ENCODE peak calls at places on chromosomes 7 and 10, in six cellular contexts. S is cardiac muscle cell; J is uterus; B is naive thymus-derived CD4-positive, alpha-beta T cell; Z is neural progenitor cell; G is PC-9. O is an unnamed sample.

GRCh38 chr10:11653758-11654471 is 42.5 kb upstream of the USP6NL start:
- DNase-seq in S (no peak), J (no peak), B (no peak), Z (no peak), G (no peak), O (no peak)

GRCh38 chr7:82677493-82677892 is 233.9 kb upstream of the CACNA2D1 start:
- DNase-seq in S (peak; percentile 3), J (no peak), B (peak; percentile 65), Z (no peak), G (no peak), O (peak; percentile 61)

GRCh38 chr10:103636492-103636891 is 143.0 kb downstream of the NEURL1 start:
- DNase-seq in S (no peak), J (no peak), B (no peak), Z (peak; percentile 95), G (no peak), O (peak; percentile 40)

GRCh38 chr7:135976312-135977019 is 693 bp downstream of the MTPN start:
- DNase-seq in S (no peak), J (no peak), B (peak; percentile 30), Z (no peak), G (no peak), O (no peak)

GRCh38 chr7:47094462-47094861 is 487.4 kb downstream of the TNS3 start:
- DNase-seq in S (no peak), J (no peak), B (no peak), Z (no peak), G (no peak), O (no peak)

GRCh38 chr7:75649462-75649861 is 89.3 kb downstream of the HIP1 start:
- DNase-seq in S (no peak), J (peak; percentile 55), B (no peak), Z (no peak), G (no peak), O (peak; percentile 22)

GRCh38 chr10:94314913-94315545 is 47.7 kb downstream of the NOC3L start:
- DNase-seq in S (no peak), J (no peak), B (no peak), Z (peak; percentile 38), G (no peak), O (no peak)

GRCh38 chr10:17453377-17454091 is 861 bp downstream of the ST8SIA6 start:
- DNase-seq in S (peak; percentile 71), J (no peak), B (peak; percentile 34), Z (peak; percentile 86), G (no peak), O (no peak)

GRCh38 chr7:43148161-43148731 is 35.8 kb downstream of the HECW1 start:
- DNase-seq in S (no peak), J (no peak), B (no peak), Z (no peak), G (no peak), O (no peak)

GRCh38 chr7:1437155-1437880 is 22.0 kb downstream of the MICALL2 start:
- DNase-seq in S (no peak), J (no peak), B (no peak), Z (no peak), G (no peak), O (no peak)

GRCh38 chr7:77360104-77360503 is 56.0 kb downstream of the GSAP start:
- DNase-seq in S (no peak), J (no peak), B (no peak), Z (no peak), G (no peak), O (no peak)

GRCh38 chr10:110629680-110630191 is 14.4 kb upstream of the RBM20 start:
- DNase-seq in S (peak; percentile 70), J (no peak), B (no peak), Z (no peak), G (peak; percentile 93), O (peak; percentile 96)

GRCh38 chr7:2809903-2810628 is 34.0 kb downstream of the GNA12 start:
- DNase-seq in S (no peak), J (no peak), B (no peak), Z (no peak), G (peak; percentile 69), O (no peak)

GRCh38 chr7:27346531-27347260 is 104.1 kb downstream of the EVX1 start:
- DNase-seq in S (no peak), J (peak; percentile 71), B (no peak), Z (no peak), G (peak; percentile 98), O (peak; percentile 19)

GRCh38 chr10:8416192-8416701 is 361.8 kb downstream of the GATA3 start:
- DNase-seq in S (peak; percentile 21), J (no peak), B (no peak), Z (no peak), G (no peak), O (no peak)

GRCh38 chr7:77855371-77856083 is 57.0 kb downstream of the PHTF2 start:
- DNase-seq in S (no peak), J (no peak), B (no peak), Z (no peak), G (no peak), O (no peak)

GRCh38 chr7:46949270-46949931 is 632.5 kb downstream of the TNS3 start:
- DNase-seq in S (no peak), J (no peak), B (no peak), Z (no peak), G (no peak), O (peak; percentile 30)

GRCh38 chr7:86814980-86815379 is 171.3 kb downstream of the GRM3 start:
- DNase-seq in S (peak; percentile 25), J (no peak), B (no peak), Z (peak; percentile 71), G (no peak), O (peak; percentile 58)

GRCh38 chr10:79413196-79413595 is 32.2 kb downstream of the ZCCHC24 start:
- DNase-seq in S (no peak), J (peak; percentile 31), B (no peak), Z (no peak), G (no peak), O (no peak)

GRCh38 chr10:96834121-96834520 is 2.0 kb downstream of the LCOR start:
- DNase-seq in S (peak; percentile 5), J (no peak), B (no peak), Z (no peak), G (peak; percentile 70), O (no peak)

GRCh38 chr10:105973252-105973877 is 1191.1 kb downstream of the SORCS1 start:
- DNase-seq in S (no peak), J (no peak), B (no peak), Z (peak; percentile 18), G (no peak), O (no peak)

GRCh38 chr10:10141983-10142382 is 875.7 kb upstream of the CELF2 start:
- DNase-seq in S (no peak), J (no peak), B (no peak), Z (peak; percentile 3), G (no peak), O (no peak)

GRCh38 chr7:90532231-90532929 is 62.9 kb downstream of the PTTG1IP2 start:
- DNase-seq in S (no peak), J (no peak), B (no peak), Z (no peak), G (no peak), O (no peak)

GRCh38 chr7:372939-373791 is 83.2 kb downstream of the FOXL3 start:
- DNase-seq in S (no peak), J (peak; percentile 11), B (no peak), Z (peak; percentile 62), G (no peak), O (no peak)

GRCh38 chr10:59465089-59465488 is 102.7 kb upstream of the FAM13C start:
- DNase-seq in S (peak; percentile 13), J (no peak), B (no peak), Z (peak; percentile 23), G (no peak), O (no peak)

GRCh38 chr10:59456199-59456598 is 93.8 kb upstream of the FAM13C start:
- DNase-seq in S (no peak), J (no peak), B (no peak), Z (no peak), G (no peak), O (no peak)

GRCh38 chr10:59464483-59464882 is 102.1 kb upstream of the FAM13C start:
- DNase-seq in S (no peak), J (no peak), B (no peak), Z (no peak), G (no peak), O (no peak)

GRCh38 chr10:59463909-59464308 is 101.6 kb upstream of the FAM13C start:
- DNase-seq in S (no peak), J (no peak), B (no peak), Z (no peak), G (no peak), O (no peak)

GRCh38 chr10:59460601-59461000 is 98.3 kb upstream of the FAM13C start:
- DNase-seq in S (no peak), J (no peak), B (no peak), Z (no peak), G (no peak), O (no peak)
- H3K27me3 ChIP-seq in S (no peaks in the 10 kb centered on the region), J (no peaks in the 10 kb centered on the region), B (no peaks in the 10 kb centered on the region), Z (no peaks in the 10 kb centered on the region), G (no peaks in the 10 kb centered on the region), O (no peaks in the 10 kb centered on the region)

DNA sequence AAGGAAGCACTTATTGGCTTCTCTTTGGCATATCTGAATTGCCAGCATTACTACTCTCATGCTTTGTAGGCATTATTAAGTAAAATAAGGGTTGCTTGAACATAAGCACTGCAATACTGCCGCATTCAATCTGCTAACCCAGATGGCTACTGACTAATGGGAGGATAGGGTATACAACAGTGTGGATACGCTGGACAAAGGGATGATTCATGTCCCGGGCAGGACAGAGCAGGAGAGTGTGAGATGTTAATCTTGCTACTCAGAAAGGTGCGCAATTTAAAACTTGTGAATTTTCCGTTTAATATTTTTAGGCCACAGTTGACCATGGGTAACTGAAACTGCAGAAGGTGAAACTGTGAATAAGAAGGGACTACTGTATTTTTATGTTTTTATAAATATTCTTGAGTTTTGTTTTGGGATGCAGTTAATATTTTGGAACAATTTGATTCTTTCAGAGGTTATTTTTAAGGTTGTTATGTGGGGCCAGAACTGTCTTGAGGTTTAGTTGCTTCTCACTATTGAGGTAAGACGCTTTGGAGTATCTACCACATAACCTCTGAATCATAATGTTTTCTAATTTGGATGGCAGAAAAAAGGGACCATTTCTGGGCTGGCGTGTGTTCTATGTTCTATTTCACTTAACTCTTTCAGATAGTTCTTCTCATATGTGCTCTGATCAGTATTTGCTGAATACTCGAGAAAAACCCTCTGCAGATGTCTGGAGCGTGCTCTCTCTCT is 75.7 kb upstream of the SYPL1 start:
- DNase-seq in S (no peak), J (no peak), B (no peak), Z (no peak), G (no peak), O (no peak)
- H3K27ac ChIP-seq in S (no peak overlapping the region), J (no peak overlapping the region), B (no peak overlapping the region), Z (no peak overlapping the region), G (no peak overlapping the region), O (no peak overlapping the region)

DNA sequence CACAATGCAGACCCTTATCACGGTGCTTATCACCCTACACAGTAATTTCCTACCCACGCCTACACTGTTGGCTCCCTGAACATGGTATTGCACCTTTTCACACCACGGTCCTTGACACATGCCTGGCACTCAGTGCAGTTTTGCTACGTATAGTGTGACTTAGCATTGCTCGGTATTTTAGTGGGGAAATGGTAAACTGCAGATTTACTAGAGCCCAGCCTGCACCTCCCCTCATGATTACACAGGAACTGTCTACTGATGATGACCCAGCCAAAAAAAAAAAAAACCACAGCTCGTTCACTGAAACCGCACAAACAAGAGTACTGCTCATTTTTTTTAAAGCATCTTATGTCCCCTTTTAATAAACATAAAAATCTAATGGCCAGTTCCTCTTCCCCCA is 124.2 kb upstream of the ZNF746 start:
- DNase-seq in S (no peak), J (no peak), B (no peak), Z (no peak), G (no peak), O (no peak)
- H3K27me3 ChIP-seq in S (no peaks in the 10 kb centered on the region), J (no peaks in the 10 kb centered on the region), B (no peaks in the 10 kb centered on the region), Z (peaks cover 8% of the 10 kb centered on the region), G (no peaks in the 10 kb centered on the region), O (no peaks in the 10 kb centered on the region)

GRCh38 chr10:59537451-59537850 is 172.2 kb downstream of the SLC16A9 start:
- DNase-seq in S (no peak), J (no peak), B (no peak), Z (no peak), G (no peak), O (no peak)
- H3K27ac ChIP-seq in S (no peak overlapping the region), J (peak overlapping the region; percentile 65), B (no peak overlapping the region), Z (no peak overlapping the region), G (no peak overlapping the region), O (no peak overlapping the region)

O was measured in SJCRH30.